ENCODE peak calls at places on chromosome 15, in six cellular contexts. O, K, X, H, V and E are unnamed samples.

GRCh38 chr15:101727186-101727585 is 2.9 kb upstream of the TARS3 start:
- DNase-seq in O (no peak), K (no peak), X (no peak), H (no peak), V (no peak), E (no peak)

GRCh38 chr15:44711089-44711355 is at the start of gene PATL2:
- DNase-seq in O (no peak), K (no peak), X (no peak), H (no peak), V (no peak), E (no peak)

GRCh38 chr15:40594429-40594836 is 384 bp downstream of the KNL1 start:
- DNase-seq in O (no peak), K (no peak), X (peak; percentile 69), H (peak; percentile 16), V (peak; percentile 76), E (peak; percentile 51)

GRCh38 chr15:50107591-50108408 is 11.2 kb downstream of the ATP8B4 start:
- DNase-seq in O (no peak), K (no peak), X (no peak), H (no peak), V (no peak), E (no peak)

GRCh38 chr15:36501063-36501678 is 78.3 kb upstream of the CDIN1 start:
- DNase-seq in O (peak; percentile 51), K (no peak), X (peak; percentile 52), H (peak; percentile 79), V (peak; percentile 76), E (no peak)

GRCh38 chr15:90552162-90552928 is 22.6 kb downstream of the CRTC3 start:
- DNase-seq in O (no peak), K (no peak), X (no peak), H (peak; percentile 94), V (peak; percentile 92), E (no peak)

GRCh38 chr15:40914486-40914885 is 14.7 kb upstream of the DLL4 start:
- DNase-seq in O (no peak), K (no peak), X (peak; percentile 65), H (no peak), V (no peak), E (no peak)

GRCh38 chr15:29376580-29376979 is 107.0 kb upstream of the NSMCE3 start:
- DNase-seq in O (no peak), K (no peak), X (no peak), H (no peak), V (no peak), E (no peak)

GRCh38 chr15:78985859-78986470 is 41.1 kb upstream of the CTSH start:
- DNase-seq in O (no peak), K (no peak), X (no peak), H (no peak), V (no peak), E (no peak)

GRCh38 chr15:63444607-63445006 is 59.8 kb upstream of the USP3 start:
- DNase-seq in O (no peak), K (no peak), X (no peak), H (no peak), V (no peak), E (no peak)

GRCh38 chr15:99181544-99181943 is 67.8 kb downstream of the TTC23 start:
- DNase-seq in O (no peak), K (no peak), X (no peak), H (no peak), V (peak; percentile 37), E (no peak)

GRCh38 chr15:86040360-86041095 is 39.1 kb upstream of the AGBL1 start:
- DNase-seq in O (no peak), K (peak; percentile 54), X (peak; percentile 66), H (no peak), V (no peak), E (no peak)

GRCh38 chr15:89496155-89497098 is at the start of gene RHCG:
- DNase-seq in O (peak; percentile 29), K (peak; percentile 83), X (peak; percentile 92), H (peak; percentile 24), V (peak; percentile 9), E (peak; percentile 62)

GRCh38 chr15:40746916-40747418 is 8.1 kb downstream of the RMDN3 start:
- DNase-seq in O (no peak), K (no peak), X (no peak), H (peak; percentile 40), V (no peak), E (no peak)

GRCh38 chr15:25812073-25812472 is 51.1 kb downstream of the ATP10A start:
- DNase-seq in O (no peak), K (no peak), X (no peak), H (no peak), V (no peak), E (no peak)

GRCh38 chr15:52280326-52281084 is 15.1 kb downstream of the MYO5C start:
- DNase-seq in O (no peak), K (no peak), X (no peak), H (no peak), V (no peak), E (no peak)

GRCh38 chr15:40092416-40093223 is 16.1 kb downstream of the BMF start:
- DNase-seq in O (no peak), K (no peak), X (no peak), H (peak; percentile 86), V (peak; percentile 96), E (no peak)

GRCh38 chr15:40063563-40064011 is 24.6 kb upstream of the SRP14 start:
- DNase-seq in O (no peak), K (no peak), X (no peak), H (peak; percentile 50), V (peak; percentile 52), E (peak; percentile 58)

GRCh38 chr15:64232400-64232799 is 69.6 kb upstream of the PPIB start:
- DNase-seq in O (no peak), K (no peak), X (no peak), H (peak; percentile 83), V (peak; percentile 72), E (no peak)

GRCh38 chr15:66292261-66293084 is 895 bp upstream of the DIS3L start:
- DNase-seq in O (no peak), K (no peak), X (no peak), H (no peak), V (no peak), E (no peak)

GRCh38 chr15:48617619-48618018 is 27.9 kb downstream of the FBN1 start:
- DNase-seq in O (no peak), K (no peak), X (no peak), H (peak; percentile 93), V (peak; percentile 94), E (no peak)

GRCh38 chr15:68639926-68640600 is 61.3 kb downstream of the CORO2B start:
- DNase-seq in O (no peak), K (no peak), X (no peak), H (no peak), V (no peak), E (peak; percentile 18)

GRCh38 chr15:82874961-82875360 is 65.5 kb downstream of the WHAMM start:
- DNase-seq in O (no peak), K (no peak), X (peak; percentile 18), H (no peak), V (no peak), E (no peak)
- H3K14ac ChIP-seq in O (no peak overlapping the region), K (no peak overlapping the region), X (no peak overlapping the region), H (no peak overlapping the region), V (no peak overlapping the region), E (no peak overlapping the region)

GRCh38 chr15:62287066-62287857 is 122.2 kb upstream of the C2CD4B start:
- DNase-seq in O (no peak), K (no peak), X (no peak), H (peak; percentile 18), V (peak; percentile 72), E (no peak)

GRCh38 chr15:62296756-62297507 is 131.8 kb upstream of the C2CD4B start:
- DNase-seq in O (no peak), K (no peak), X (no peak), H (no peak), V (no peak), E (peak; percentile 54)

GRCh38 chr15:62288361-62289017 is 123.4 kb upstream of the C2CD4B start:
- DNase-seq in O (no peak), K (no peak), X (no peak), H (no peak), V (no peak), E (no peak)

DNA sequence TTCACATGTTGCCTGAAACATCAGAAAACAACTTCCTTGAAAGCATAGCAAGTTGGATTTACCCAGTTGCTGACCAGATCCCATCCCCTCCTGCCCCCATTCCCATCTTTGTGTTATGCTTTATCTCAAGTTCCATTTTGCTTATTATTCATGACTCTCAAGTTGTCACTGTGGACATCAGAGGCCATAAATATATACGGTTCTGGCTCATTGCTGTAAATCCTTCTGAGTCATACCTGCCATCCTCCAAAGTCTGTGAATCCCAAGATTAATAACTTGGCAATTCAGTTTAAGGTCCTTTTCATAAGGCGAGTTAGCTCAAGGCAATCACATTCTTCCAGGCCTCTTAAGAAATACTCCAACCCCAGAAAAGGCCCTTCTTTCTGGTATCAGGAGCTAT is 126.2 kb upstream of the C2CD4B start:
- DNase-seq in O (no peak), K (no peak), X (no peak), H (no peak), V (no peak), E (no peak)
- H3K14ac ChIP-seq in O (no peak overlapping the region), K (no peak overlapping the region), X (no peak overlapping the region), H (no peak overlapping the region), V (no peak overlapping the region), E (no peak overlapping the region)

DNA sequence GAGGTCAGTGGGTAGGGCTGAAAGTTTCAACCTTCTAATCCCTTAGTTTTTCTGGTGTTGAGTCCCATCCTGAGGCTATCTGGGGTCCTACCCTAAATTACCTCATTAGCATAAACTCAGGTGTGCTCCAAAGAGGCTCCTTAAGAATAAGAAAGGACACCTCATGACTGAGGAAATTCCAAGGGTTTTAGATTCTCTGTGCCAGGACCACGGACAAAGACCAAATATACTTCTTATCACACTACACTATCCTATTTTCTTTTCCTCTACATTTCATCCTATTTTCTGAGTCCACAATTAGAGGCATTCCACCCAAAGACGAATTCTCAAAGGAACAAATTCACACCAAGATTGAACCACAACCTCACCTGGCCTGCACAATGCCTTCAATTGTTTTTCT is 9.8 kb upstream of the THSD4 start:
- DNase-seq in O (no peak), K (no peak), X (no peak), H (no peak), V (no peak), E (no peak)
- H3K14ac ChIP-seq in O (no peak overlapping the region), K (no peak overlapping the region), X (no peak overlapping the region), H (no peak overlapping the region), V (no peak overlapping the region), E (no peak overlapping the region)

DNA sequence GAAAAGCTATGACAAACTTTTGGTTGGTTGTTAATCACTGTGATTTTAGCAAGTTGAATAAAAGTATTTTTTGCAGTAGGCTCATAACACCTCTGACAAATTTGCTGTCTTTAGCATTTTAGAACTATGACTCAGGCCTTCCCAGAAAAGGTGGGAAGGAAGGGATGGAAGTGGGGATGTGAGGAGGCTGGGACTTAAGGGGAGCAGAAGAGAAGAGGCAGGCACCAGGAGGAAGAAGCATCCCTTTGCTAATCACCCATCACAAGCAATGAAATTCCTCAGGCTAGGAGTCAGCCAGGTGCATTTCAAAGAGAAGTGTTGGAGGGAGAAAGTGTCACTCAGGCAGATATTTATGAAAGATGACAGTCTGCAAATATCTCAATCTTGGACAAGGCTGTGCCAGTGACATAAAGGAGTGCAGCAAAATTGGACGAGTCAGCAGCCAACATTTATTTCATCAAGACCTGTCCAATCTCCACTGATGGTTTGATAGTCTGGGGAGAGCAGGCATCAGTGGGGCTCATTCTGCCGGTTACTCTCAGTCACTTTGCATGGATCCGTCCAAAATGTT is 337.3 kb upstream of the ARRDC4 start:
- DNase-seq in O (no peak), K (no peak), X (no peak), H (no peak), V (no peak), E (no peak)
- H3K14ac ChIP-seq in O (no peak overlapping the region), K (no peak overlapping the region), X (no peak overlapping the region), H (no peak overlapping the region), V (no peak overlapping the region), E (no peak overlapping the region)